ENCODE peak calls at places on chromosomes 16 and 17, in six cellular contexts. One of them, this sample, is unnamed.

GRCh38 chr16:22161999-22162657 is at the start of gene SDR42E2:
- DNase-seq in right cardiac atrium: no peak
- DNase-seq in A549: no peak
- DNase-seq in adrenal gland: no peak
- DNase-seq in aorta: no peak
- DNase-seq in kidney epithelial cell: no peak
- DNase-seq in this sample: no peak

GRCh38 chr16:23564964-23565363 is 7.4 kb downstream of the UBFD1 start:
- DNase-seq in right cardiac atrium: peak; percentile 81
- DNase-seq in A549: no peak
- DNase-seq in adrenal gland: no peak
- DNase-seq in aorta: no peak
- DNase-seq in kidney epithelial cell: no peak
- DNase-seq in this sample: no peak

GRCh38 chr17:42101513-42102292 is 3.4 kb upstream of the ZNF385C start:
- DNase-seq in right cardiac atrium: peak; percentile 93
- DNase-seq in A549: peak; percentile 76
- DNase-seq in adrenal gland: peak; percentile 85
- DNase-seq in aorta: peak; percentile 86
- DNase-seq in kidney epithelial cell: no peak
- DNase-seq in this sample: peak; percentile 13

GRCh38 chr17:43702636-43703035 is 40.9 kb upstream of the MEOX1 start:
- DNase-seq in right cardiac atrium: no peak
- DNase-seq in A549: peak; percentile 76
- DNase-seq in adrenal gland: no peak
- DNase-seq in aorta: no peak
- DNase-seq in kidney epithelial cell: no peak
- DNase-seq in this sample: no peak

GRCh38 chr16:31201511-31202401 is 804 bp downstream of the PYCARD start:
- DNase-seq in right cardiac atrium: peak; percentile 78
- DNase-seq in A549: no peak
- DNase-seq in adrenal gland: no peak
- DNase-seq in aorta: peak; percentile 64
- DNase-seq in kidney epithelial cell: no peak
- DNase-seq in this sample: no peak

GRCh38 chr17:42246515-42246914 is 29.7 kb downstream of the STAT5B start:
- DNase-seq in right cardiac atrium: no peak
- DNase-seq in A549: no peak
- DNase-seq in adrenal gland: peak; percentile 87
- DNase-seq in aorta: no peak
- DNase-seq in kidney epithelial cell: no peak
- DNase-seq in this sample: no peak

GRCh38 chr17:12996357-12996756 is 21.5 kb downstream of the ELAC2 start:
- DNase-seq in right cardiac atrium: no peak
- DNase-seq in A549: no peak
- DNase-seq in adrenal gland: peak; percentile 3
- DNase-seq in aorta: no peak
- DNase-seq in kidney epithelial cell: no peak
- DNase-seq in this sample: no peak

GRCh38 chr17:78414178-78415162 is 36.0 kb downstream of the PGS1 start:
- DNase-seq in right cardiac atrium: peak; percentile 51
- DNase-seq in A549: no peak
- DNase-seq in adrenal gland: no peak
- DNase-seq in aorta: no peak
- DNase-seq in kidney epithelial cell: no peak
- DNase-seq in this sample: no peak

GRCh38 chr17:45228985-45229517 is 7.4 kb downstream of the FMNL1 start:
- DNase-seq in right cardiac atrium: peak; percentile 94
- DNase-seq in A549: peak; percentile 96
- DNase-seq in adrenal gland: peak; percentile 67
- DNase-seq in aorta: peak; percentile 93
- DNase-seq in kidney epithelial cell: no peak
- DNase-seq in this sample: peak; percentile 86

GRCh38 chr17:39702901-39703893 is 3.3 kb downstream of the ERBB2 start:
- DNase-seq in right cardiac atrium: no peak
- DNase-seq in A549: peak; percentile 94
- DNase-seq in adrenal gland: no peak
- DNase-seq in aorta: peak; percentile 16
- DNase-seq in kidney epithelial cell: no peak
- DNase-seq in this sample: no peak

GRCh38 chr16:79165541-79165940 is 435.0 kb downstream of the MAF start:
- DNase-seq in right cardiac atrium: no peak
- DNase-seq in A549: no peak
- DNase-seq in adrenal gland: no peak
- DNase-seq in aorta: no peak
- DNase-seq in kidney epithelial cell: no peak
- DNase-seq in this sample: no peak

GRCh38 chr16:83781-84615 is 6.0 kb downstream of the MPG start:
- DNase-seq in right cardiac atrium: peak; percentile 76
- DNase-seq in A549: no peak
- DNase-seq in adrenal gland: no peak
- DNase-seq in aorta: no peak
- DNase-seq in kidney epithelial cell: no peak
- DNase-seq in this sample: no peak

GRCh38 chr17:78745407-78746088 is 36.5 kb downstream of the CYTH1 start:
- DNase-seq in right cardiac atrium: no peak
- DNase-seq in A549: peak; percentile 55
- DNase-seq in adrenal gland: peak; percentile 44
- DNase-seq in aorta: no peak
- DNase-seq in kidney epithelial cell: no peak
- DNase-seq in this sample: no peak

GRCh38 chr17:36993227-36993626 is 44.5 kb downstream of the AATF start:
- DNase-seq in right cardiac atrium: no peak
- DNase-seq in A549: no peak
- DNase-seq in adrenal gland: no peak
- DNase-seq in aorta: no peak
- DNase-seq in kidney epithelial cell: no peak
- DNase-seq in this sample: no peak

GRCh38 chr16:89944773-89945172 is 3.8 kb upstream of the DEF8 start:
- DNase-seq in right cardiac atrium: no peak
- DNase-seq in A549: no peak
- DNase-seq in adrenal gland: no peak
- DNase-seq in aorta: no peak
- DNase-seq in kidney epithelial cell: no peak
- DNase-seq in this sample: no peak

GRCh38 chr17:17132746-17133145 is 73.4 kb downstream of the PLD6 start:
- DNase-seq in right cardiac atrium: peak; percentile 18
- DNase-seq in A549: no peak
- DNase-seq in adrenal gland: no peak
- DNase-seq in aorta: no peak
- DNase-seq in kidney epithelial cell: no peak
- DNase-seq in this sample: no peak

GRCh38 chr16:62034236-62035114 is 1.8 kb downstream of the CDH8 start:
- DNase-seq in right cardiac atrium: no peak
- DNase-seq in A549: no peak
- DNase-seq in adrenal gland: no peak
- DNase-seq in aorta: no peak
- DNase-seq in kidney epithelial cell: no peak
- DNase-seq in this sample: no peak

GRCh38 chr16:87625241-87625797 is 23.0 kb downstream of the JPH3 start:
- DNase-seq in right cardiac atrium: no peak
- DNase-seq in A549: no peak
- DNase-seq in adrenal gland: no peak
- DNase-seq in aorta: no peak
- DNase-seq in kidney epithelial cell: no peak
- DNase-seq in this sample: no peak

GRCh38 chr17:48472485-48473281 is 42.7 kb upstream of the SKAP1 start:
- DNase-seq in right cardiac atrium: no peak
- DNase-seq in A549: peak; percentile 32
- DNase-seq in adrenal gland: no peak
- DNase-seq in aorta: no peak
- DNase-seq in kidney epithelial cell: peak; percentile 74
- DNase-seq in this sample: peak; percentile 52

GRCh38 chr16:11005611-11005975 is 61.2 kb downstream of the CLEC16A start:
- DNase-seq in right cardiac atrium: no peak
- DNase-seq in A549: no peak
- DNase-seq in adrenal gland: no peak
- DNase-seq in aorta: no peak
- DNase-seq in kidney epithelial cell: no peak
- DNase-seq in this sample: no peak

GRCh38 chr16:46982335-46982734 is 8.9 kb upstream of the DNAJA2 start:
- DNase-seq in right cardiac atrium: no peak
- DNase-seq in A549: no peak
- DNase-seq in adrenal gland: no peak
- DNase-seq in aorta: no peak
- DNase-seq in kidney epithelial cell: no peak
- DNase-seq in this sample: no peak

GRCh38 chr17:35170968-35171771 is 23.0 kb downstream of the SLC35G3 start:
- DNase-seq in right cardiac atrium: no peak
- DNase-seq in A549: peak; percentile 37
- DNase-seq in adrenal gland: no peak
- DNase-seq in aorta: no peak
- DNase-seq in kidney epithelial cell: no peak
- DNase-seq in this sample: no peak

GRCh38 chr17:58328195-58329034 is at the start of gene TSPOAP1:
- DNase-seq in right cardiac atrium: peak; percentile 56
- DNase-seq in A549: no peak
- DNase-seq in adrenal gland: no peak
- DNase-seq in aorta: no peak
- DNase-seq in kidney epithelial cell: no peak
- DNase-seq in this sample: no peak

GRCh38 chr16:11004351-11004750 is 60.0 kb downstream of the CLEC16A start:
- DNase-seq in right cardiac atrium: no peak
- DNase-seq in A549: no peak
- DNase-seq in adrenal gland: no peak
- DNase-seq in aorta: no peak
- DNase-seq in kidney epithelial cell: no peak
- DNase-seq in this sample: no peak

GRCh38 chr16:11674818-11675560 is 6.7 kb downstream of the SNN start:
- DNase-seq in right cardiac atrium: no peak
- DNase-seq in A549: no peak
- DNase-seq in adrenal gland: peak; percentile 37
- DNase-seq in aorta: no peak
- DNase-seq in kidney epithelial cell: no peak
- DNase-seq in this sample: no peak

GRCh38 chr17:1906622-1907021 is 76.8 kb downstream of the RPA1 start:
- DNase-seq in right cardiac atrium: no peak
- DNase-seq in A549: no peak
- DNase-seq in adrenal gland: no peak
- DNase-seq in aorta: no peak
- DNase-seq in kidney epithelial cell: no peak
- DNase-seq in this sample: no peak

GRCh38 chr17:1907216-1907631 is 77.4 kb downstream of the RPA1 start:
- DNase-seq in right cardiac atrium: no peak
- DNase-seq in A549: no peak
- DNase-seq in adrenal gland: no peak
- DNase-seq in aorta: no peak
- DNase-seq in kidney epithelial cell: no peak
- DNase-seq in this sample: no peak

GRCh38 chr17:1907818-1908698 is 78.3 kb downstream of the RPA1 start:
- DNase-seq in right cardiac atrium: peak; percentile 66
- DNase-seq in A549: no peak
- DNase-seq in adrenal gland: no peak
- DNase-seq in aorta: no peak
- DNase-seq in kidney epithelial cell: no peak
- DNase-seq in this sample: no peak

GRCh38 chr17:1909985-1910384 is 80.2 kb downstream of the RPA1 start:
- DNase-seq in right cardiac atrium: no peak
- DNase-seq in A549: no peak
- DNase-seq in adrenal gland: no peak
- DNase-seq in aorta: no peak
- DNase-seq in kidney epithelial cell: no peak
- DNase-seq in this sample: no peak

GRCh38 chr17:1908699-1909309 is 79.0 kb downstream of the RPA1 start:
- DNase-seq in right cardiac atrium: peak; percentile 79
- DNase-seq in A549: peak; percentile 81
- DNase-seq in adrenal gland: peak; percentile 76
- DNase-seq in aorta: peak; percentile 65
- DNase-seq in kidney epithelial cell: peak; percentile 23
- DNase-seq in this sample: peak; percentile 48
- H3K4me3 ChIP-seq in right cardiac atrium: peak overlapping the region; percentile 33
- H3K4me3 ChIP-seq in A549: no peak overlapping the region
- H3K4me3 ChIP-seq in adrenal gland: peak overlapping the region; percentile 25
- H3K4me3 ChIP-seq in aorta: no peak overlapping the region
- H3K4me3 ChIP-seq in kidney epithelial cell: no peak overlapping the region
- H3K4me3 ChIP-seq in this sample: peak overlapping the region; percentile 32

DNA sequence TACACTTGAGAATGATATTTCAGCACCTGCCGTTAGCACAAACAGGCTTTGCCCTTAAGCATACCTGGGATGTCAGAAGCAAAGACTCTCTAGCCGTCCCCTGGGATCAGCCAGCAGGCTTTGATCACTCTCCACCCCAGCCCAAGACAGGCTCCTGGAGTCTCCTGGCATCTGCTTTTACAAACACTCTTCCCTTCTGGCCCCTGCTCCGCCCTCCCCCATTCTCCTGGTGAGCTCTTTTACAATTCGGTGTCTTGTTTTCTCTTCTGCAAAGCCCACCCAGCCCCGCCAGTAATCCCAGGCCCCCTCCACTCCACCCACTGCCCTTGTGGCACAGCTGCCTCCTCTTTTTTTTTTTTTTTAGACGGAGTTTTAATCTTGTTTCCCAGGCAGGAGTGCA is 50.4 kb downstream of the KATNIP start:
- DNase-seq in right cardiac atrium: no peak
- DNase-seq in A549: no peak
- DNase-seq in adrenal gland: no peak
- DNase-seq in aorta: no peak
- DNase-seq in kidney epithelial cell: no peak
- DNase-seq in this sample: no peak
- H3K4me3 ChIP-seq in right cardiac atrium: no peak overlapping the region
- H3K4me3 ChIP-seq in A549: no peak overlapping the region
- H3K4me3 ChIP-seq in adrenal gland: no peak overlapping the region
- H3K4me3 ChIP-seq in aorta: no peak overlapping the region
- H3K4me3 ChIP-seq in kidney epithelial cell: no peak overlapping the region
- H3K4me3 ChIP-seq in this sample: no peak overlapping the region

GRCh38 chr16:4626396-4626795 is 1.8 kb downstream of the MGRN1 start:
- DNase-seq in right cardiac atrium: no peak
- DNase-seq in A549: no peak
- DNase-seq in adrenal gland: no peak
- DNase-seq in aorta: no peak
- DNase-seq in kidney epithelial cell: no peak
- DNase-seq in this sample: no peak
- H3K4me3 ChIP-seq in right cardiac atrium: no peak overlapping the region
- H3K4me3 ChIP-seq in A549: peak overlapping the region; percentile 94
- H3K4me3 ChIP-seq in adrenal gland: peak overlapping the region; percentile 100
- H3K4me3 ChIP-seq in aorta: no peak overlapping the region
- H3K4me3 ChIP-seq in kidney epithelial cell: no peak overlapping the region
- H3K4me3 ChIP-seq in this sample: peak overlapping the region; percentile 62

DNA sequence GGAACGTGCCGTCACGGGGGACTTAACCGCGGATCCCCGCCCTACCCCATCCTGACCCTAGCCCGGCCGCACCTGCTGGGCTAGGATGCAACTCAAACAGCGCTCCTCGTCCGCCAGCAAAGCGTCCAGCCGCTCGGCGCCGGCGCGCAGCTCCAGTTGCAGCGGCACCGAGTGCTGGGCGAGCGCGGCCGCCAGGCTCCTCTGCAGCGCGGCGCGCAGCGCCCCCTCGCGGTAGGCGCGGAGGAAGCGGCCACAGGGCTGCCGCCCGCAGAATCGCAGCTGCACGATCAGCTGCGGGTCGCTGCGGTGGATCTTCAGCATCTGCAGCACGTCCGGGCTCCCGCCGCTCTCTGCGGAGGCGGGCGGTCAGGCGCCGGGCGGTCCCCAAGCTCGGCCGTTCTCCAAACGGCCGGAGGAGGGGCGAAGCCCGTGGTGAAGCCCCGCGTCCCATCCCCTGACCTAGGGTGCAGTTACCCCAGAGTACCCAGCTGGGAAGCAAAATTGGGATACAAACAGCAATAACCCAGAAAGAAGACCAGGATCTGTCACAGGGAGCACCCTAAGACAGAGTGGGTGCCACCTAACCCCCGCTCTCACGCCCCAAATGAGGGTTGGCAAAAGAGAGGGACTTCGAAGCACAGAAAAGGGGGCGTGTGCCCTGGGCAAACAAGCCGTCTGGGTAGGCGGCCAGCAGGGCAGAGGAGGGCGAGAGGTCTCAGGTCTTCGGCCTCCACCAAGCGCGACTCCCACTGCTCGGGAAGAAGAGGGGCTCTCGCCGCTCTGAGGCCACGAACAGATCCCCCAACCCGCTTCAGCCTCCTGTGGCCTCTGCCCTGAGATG is 4.2 kb downstream of the TRADD start:
- DNase-seq in right cardiac atrium: peak; percentile 93
- DNase-seq in A549: peak; percentile 72
- DNase-seq in adrenal gland: peak; percentile 71
- DNase-seq in aorta: peak; percentile 77
- DNase-seq in kidney epithelial cell: no peak
- DNase-seq in this sample: peak; percentile 33
- H3K4me3 ChIP-seq in right cardiac atrium: no peak overlapping the region
- H3K4me3 ChIP-seq in A549: no peak overlapping the region
- H3K4me3 ChIP-seq in adrenal gland: peak overlapping the region; percentile 28
- H3K4me3 ChIP-seq in aorta: no peak overlapping the region
- H3K4me3 ChIP-seq in kidney epithelial cell: peak overlapping the region; percentile 15
- H3K4me3 ChIP-seq in this sample: peak overlapping the region; percentile 20

This sample was measured in AG04450.